ENCODE peak calls at places on chromosomes 3 and 15, in seven cellular contexts. Q is MM.1S, X is kidney, D is HepG2, N is endothelial cell of umbilical vein, C is K562, P is neuronal stem cell. T is an unnamed sample.

GRCh38 chr3:190424478-190425439 is 24.9 kb downstream of the TMEM207 start:
- DNase-seq in Q (peak), X (peak), D (peak), N (peak), C (peak), P (peak), T (peak)

GRCh38 chr3:86993704-86994103 is 2.8 kb upstream of the VGLL3 start:
- DNase-seq in Q (no peak), X (no peak), D (no peak), N (peak), C (no peak), P (no peak), T (peak)

GRCh38 chr3:53160660-53161344 is at the start of gene PRKCD:
- DNase-seq in Q (peak), X (peak), D (peak), N (peak), C (peak), P (peak), T (peak)

GRCh38 chr3:184333700-184334099 is 3.7 kb upstream of the FAM131A start:
- DNase-seq in Q (no peak), X (no peak), D (no peak), N (no peak), C (no peak), P (no peak), T (no peak)

GRCh38 chr3:150449169-150449721 is 41.1 kb downstream of the TSC22D2 start:
- DNase-seq in Q (no peak), X (no peak), D (no peak), N (peak), C (peak), P (no peak), T (peak)

GRCh38 chr15:67137951-67138935 is 72.8 kb downstream of the SMAD3 start:
- DNase-seq in Q (no peak), X (no peak), D (no peak), N (peak), C (no peak), P (no peak), T (peak)

GRCh38 chr3:78978037-78978436 is 789.8 kb downstream of the ROBO1 start:
- DNase-seq in Q (no peak), X (no peak), D (peak), N (peak), C (no peak), P (no peak), T (peak)

GRCh38 chr15:80242132-80242769 is 9.8 kb downstream of the CTXND1 start:
- DNase-seq in Q (peak), X (no peak), D (peak), N (peak), C (peak), P (no peak), T (peak)

GRCh38 chr3:185896565-185896964 is 41.2 kb downstream of the TRA2B start:
- DNase-seq in Q (no peak), X (no peak), D (no peak), N (no peak), C (no peak), P (no peak), T (no peak)

GRCh38 chr15:65211157-65211982 is at the start of gene CILP:
- DNase-seq in Q (no peak), X (peak), D (no peak), N (no peak), C (no peak), P (no peak), T (peak)

GRCh38 chr3:186646106-186646505 is 5.9 kb downstream of the FETUB start:
- DNase-seq in Q (no peak), X (no peak), D (no peak), N (no peak), C (no peak), P (no peak), T (no peak)

GRCh38 chr3:74624301-74624700 is 9.8 kb upstream of the CNTN3 start:
- DNase-seq in Q (no peak), X (no peak), D (no peak), N (no peak), C (no peak), P (no peak), T (peak)

GRCh38 chr3:57046120-57046519 is 14.3 kb upstream of the SPATA12 start:
- DNase-seq in Q (no peak), X (no peak), D (no peak), N (no peak), C (no peak), P (no peak), T (no peak)

GRCh38 chr15:73982251-73982962 is 9.7 kb downstream of the STOML1 start:
- DNase-seq in Q (no peak), X (peak), D (no peak), N (peak), C (no peak), P (no peak), T (peak)

GRCh38 chr3:42891042-42891441 is 14.9 kb upstream of the ZNF662 start:
- DNase-seq in Q (no peak), X (no peak), D (no peak), N (no peak), C (no peak), P (no peak), T (peak)

GRCh38 chr15:65336767-65337435 is 32.4 kb downstream of the RNU5B-1 start:
- DNase-seq in Q (no peak), X (peak), D (no peak), N (no peak), C (no peak), P (no peak), T (no peak)

GRCh38 chr3:127395663-127396320 is 107.9 kb upstream of the PRR20G start:
- DNase-seq in Q (no peak), X (peak), D (no peak), N (no peak), C (no peak), P (no peak), T (no peak)

GRCh38 chr15:97501291-97501690 is 459.2 kb upstream of the ARRDC4 start:
- DNase-seq in Q (no peak), X (no peak), D (no peak), N (no peak), C (no peak), P (no peak), T (no peak)

GRCh38 chr15:92051726-92052125 is 198.2 kb downstream of the SLCO3A1 start:
- DNase-seq in Q (no peak), X (no peak), D (no peak), N (no peak), C (no peak), P (no peak), T (no peak)

GRCh38 chr3:23712656-23713559 is 92.8 kb upstream of the UBE2E1 start:
- DNase-seq in Q (peak), X (no peak), D (no peak), N (peak), C (no peak), P (peak), T (peak)

GRCh38 chr3:166100710-166101109 is 263.5 kb upstream of the BCHE start:
- DNase-seq in Q (no peak), X (no peak), D (no peak), N (no peak), C (no peak), P (no peak), T (peak)

GRCh38 chr3:36132214-36132613 is 248.1 kb upstream of the STAC start:
- DNase-seq in Q (no peak), X (no peak), D (no peak), N (no peak), C (no peak), P (no peak), T (no peak)

GRCh38 chr15:31200735-31201151 is 99.2 kb upstream of the TRPM1 start:
- DNase-seq in Q (peak), X (peak), D (peak), N (peak), C (peak), P (peak), T (peak)

GRCh38 chr3:7927015-7927414 is 574.6 kb upstream of the LMCD1 start:
- DNase-seq in Q (no peak), X (no peak), D (no peak), N (no peak), C (no peak), P (no peak), T (no peak)

GRCh38 chr3:143170676-143171075 is 51.1 kb downstream of the CHST2 start:
- DNase-seq in Q (no peak), X (no peak), D (no peak), N (peak), C (no peak), P (no peak), T (peak)

GRCh38 chr15:80264031-80264430 is 12.0 kb upstream of the CTXND1 start:
- DNase-seq in Q (no peak), X (no peak), D (no peak), N (no peak), C (peak), P (no peak), T (peak)

GRCh38 chr3:16618721-16619120 is 13.5 kb upstream of the DAZL start:
- DNase-seq in Q (no peak), X (no peak), D (no peak), N (no peak), C (no peak), P (no peak), T (peak)

GRCh38 chr3:100844063-100844936 is 135.0 kb downstream of the TFG start:
- DNase-seq in Q (no peak), X (no peak), D (no peak), N (no peak), C (no peak), P (no peak), T (peak)

GRCh38 chr15:61070111-61070901 is 158.8 kb downstream of the RORA start:
- DNase-seq in Q (no peak), X (no peak), D (no peak), N (no peak), C (no peak), P (no peak), T (no peak)

GRCh38 chr3:100316656-100317069 is 17.9 kb upstream of the NIT2 start:
- DNase-seq in Q (peak), X (no peak), D (peak), N (peak), C (peak), P (peak), T (peak)

GRCh38 chr3:149662240-149662887 is 4.5 kb upstream of the WWTR1 start:
- DNase-seq in Q (no peak), X (no peak), D (no peak), N (no peak), C (no peak), P (no peak), T (peak)

GRCh38 chr3:62805578-62805977 is 69.6 kb downstream of the CADPS start:
- DNase-seq in Q (no peak), X (no peak), D (no peak), N (no peak), C (no peak), P (peak), T (no peak)

GRCh38 chr3:62798000-62798399 is 77.2 kb downstream of the CADPS start:
- DNase-seq in Q (no peak), X (no peak), D (no peak), N (no peak), C (no peak), P (no peak), T (no peak)

GRCh38 chr3:62803276-62803675 is 71.9 kb downstream of the CADPS start:
- DNase-seq in Q (no peak), X (no peak), D (no peak), N (no peak), C (no peak), P (no peak), T (no peak)
- H3K9ac ChIP-seq in Q (no peak), X (no peak), D (no peak), N (no peak), C (no peak), P (no peak), T (no peak)

GRCh38 chr3:197456271-197457091 is 99.3 kb downstream of the BDH1 start:
- DNase-seq in Q (peak), X (peak), D (peak), N (peak), C (peak), P (peak), T (peak)
- H3K9ac ChIP-seq in Q (peak), X (peak), D (peak), N (peak), C (peak), P (peak), T (peak)

GRCh38 chr3:11602886-11603285 is 40.8 kb downstream of the VGLL4 start:
- DNase-seq in Q (no peak), X (no peak), D (no peak), N (no peak), C (no peak), P (no peak), T (no peak)
- H3K9ac ChIP-seq in Q (no peak), X (no peak), D (no peak), N (no peak), C (no peak), P (no peak), T (no peak)

GRCh38 chr3:55201729-55202128 is 273.9 kb upstream of the LRTM1 start:
- DNase-seq in Q (no peak), X (no peak), D (no peak), N (no peak), C (no peak), P (no peak), T (peak)
- H3K9ac ChIP-seq in Q (no peak), X (no peak), D (no peak), N (no peak), C (no peak), P (no peak), T (no peak)

GRCh38 chr3:61595826-61596225 is 34.5 kb downstream of the PTPRG start:
- DNase-seq in Q (no peak), X (no peak), D (no peak), N (no peak), C (no peak), P (no peak), T (no peak)

GRCh38 chr3:61594978-61595687 is 33.8 kb downstream of the PTPRG start:
- DNase-seq in Q (no peak), X (no peak), D (no peak), N (no peak), C (no peak), P (no peak), T (no peak)

GRCh38 chr3:61602466-61602865 is 41.1 kb downstream of the PTPRG start:
- DNase-seq in Q (no peak), X (no peak), D (no peak), N (peak), C (no peak), P (no peak), T (no peak)

GRCh38 chr3:61601831-61602230 is 40.5 kb downstream of the PTPRG start:
- DNase-seq in Q (no peak), X (no peak), D (no peak), N (no peak), C (no peak), P (no peak), T (no peak)

DNA sequence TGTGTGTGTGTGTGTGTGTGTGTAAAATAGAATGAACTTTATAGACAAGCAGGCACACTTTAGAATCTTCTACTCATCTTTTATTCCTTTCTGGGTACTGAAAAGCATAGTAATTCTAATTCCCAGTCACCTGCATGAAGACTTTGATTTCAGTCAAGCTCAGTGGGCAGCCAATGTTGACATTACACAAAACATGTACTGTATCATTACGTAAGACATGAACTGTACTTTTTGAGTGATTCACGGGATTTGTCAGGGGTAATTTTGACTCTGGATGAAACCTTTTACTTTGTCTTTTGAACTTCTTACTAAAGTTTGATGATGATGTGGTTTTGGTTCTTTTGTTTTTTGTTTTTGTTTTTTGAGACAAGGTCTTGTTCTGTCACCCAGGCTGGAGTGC is 38.8 kb downstream of the PTPRG start:
- DNase-seq in Q (no peak), X (no peak), D (peak), N (no peak), C (no peak), P (no peak), T (no peak)
- H3K9ac ChIP-seq in Q (no peak), X (no peak), D (no peak), N (no peak), C (no peak), P (no peak), T (no peak)